ENCODE peak calls at places on chromosomes 13 and 19, in four cellular contexts. P, D, U and T are unnamed samples.

GRCh38 chr13:30026093-30026492 is 175.7 kb upstream of the UBL3 start:
- DNase-seq in D (no peak), P (no peak), U (no peak), T (no peak)

GRCh38 chr19:14536926-14537692 is 7.7 kb downstream of the TECR start:
- DNase-seq in D (peak; percentile 87), P (peak; percentile 72), U (peak; percentile 90), T (peak; percentile 91)

GRCh38 chr13:52850396-52851152 is 2.1 kb upstream of the PCDH8 start:
- DNase-seq in D (peak; percentile 91), P (peak; percentile 72), U (no peak), T (peak; percentile 79)

GRCh38 chr13:36904219-36904618 is 15.8 kb downstream of the SMAD9 start:
- DNase-seq in P (no peak), D (no peak), U (no peak), T (peak; percentile 44)

GRCh38 chr19:4707956-4708650 is 15.5 kb downstream of the DPP9 start:
- DNase-seq in D (no peak), U (no peak), P (peak; percentile 77), T (no peak)

GRCh38 chr19:55090564-55090963 is 14.9 kb downstream of the EPS8L1 start:
- DNase-seq in P (no peak), D (no peak), U (no peak), T (no peak)

GRCh38 chr13:74036373-74036772 is 97.8 kb downstream of the KLF12 start:
- DNase-seq in P (no peak), U (no peak), D (peak; percentile 40), T (no peak)

GRCh38 chr19:47351545-47351944 is 2.4 kb downstream of the DHX34 start:
- DNase-seq in P (no peak), D (no peak), U (peak; percentile 76), T (no peak)

GRCh38 chr19:6062274-6062673 is 48.0 kb downstream of the RFX2 start:
- DNase-seq in D (no peak), U (no peak), P (no peak), T (peak; percentile 73)

GRCh38 chr13:113855012-113855921 is 8.6 kb downstream of the GAS6 start:
- DNase-seq in U (no peak), P (peak; percentile 52), D (no peak), T (peak; percentile 74)

GRCh38 chr19:11781295-11782057 is 14.7 kb downstream of the ZNF441 start:
- DNase-seq in P (no peak), D (no peak), U (no peak), T (no peak)

GRCh38 chr13:110317496-110318195 is 10.6 kb downstream of the COL4A2 start:
- DNase-seq in D (no peak), P (no peak), U (no peak), T (no peak)
- H3K4me1 ChIP-seq in D (peaks cover 5% of the 10 kb centered on the region), P (peaks cover 97% of the 10 kb centered on the region), U (no peaks in the 10 kb centered on the region), T (no peaks in the 10 kb centered on the region)

GRCh38 chr19:48629599-48630288 is 7.4 kb downstream of the DBP start:
- DNase-seq in U (peak; percentile 66), P (peak; percentile 54), D (peak; percentile 79), T (peak; percentile 92)
- H3K4me1 ChIP-seq in U (peaks cover 23% of the 10 kb centered on the region), P (peaks cover 63% of the 10 kb centered on the region), D (peaks cover 44% of the 10 kb centered on the region), T (peaks cover 42% of the 10 kb centered on the region)

DNA sequence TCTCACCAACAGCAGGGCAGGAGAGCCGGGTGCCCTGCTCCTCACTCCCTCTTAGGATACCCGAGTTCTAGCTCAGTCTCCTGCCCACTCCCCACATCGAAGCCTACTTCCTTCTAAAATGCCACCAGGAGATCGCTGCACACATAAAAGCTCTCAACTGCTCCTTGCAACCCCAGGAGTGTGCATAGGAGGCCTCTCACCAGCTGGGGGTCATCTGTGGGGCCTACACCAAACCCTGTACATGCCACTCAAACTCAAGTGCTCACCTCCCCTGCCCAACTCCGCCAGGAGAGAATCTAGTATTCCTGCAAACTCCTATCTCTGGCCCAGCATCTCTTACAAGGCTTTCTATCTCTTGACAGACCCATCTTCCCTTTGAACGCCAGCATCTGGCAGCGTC is 2.8 kb downstream of the SGTA start:
- DNase-seq in D (no peak), P (no peak), U (no peak), T (no peak)
- H3K4me1 ChIP-seq in D (peaks cover 11% of the 10 kb centered on the region), P (peaks cover 96% of the 10 kb centered on the region), U (peaks cover 55% of the 10 kb centered on the region), T (peaks cover 10% of the 10 kb centered on the region)

GRCh38 chr19:17260842-17261325 is 3.7 kb downstream of the USHBP1 start:
- DNase-seq in U (peak; percentile 97), D (peak; percentile 86), P (peak; percentile 78), T (peak; percentile 89)
- H3K4me1 ChIP-seq in U (peaks cover 9% of the 10 kb centered on the region), D (no peaks in the 10 kb centered on the region), P (peaks cover 15% of the 10 kb centered on the region), T (peaks cover 3% of the 10 kb centered on the region)

GRCh38 chr19:2629491-2630351 is 72.8 kb downstream of the GNG7 start:
- DNase-seq in U (no peak), D (no peak), P (no peak), T (no peak)

GRCh38 chr19:2627319-2627829 is 75.1 kb downstream of the GNG7 start:
- DNase-seq in D (peak; percentile 84), P (peak; percentile 77), U (peak; percentile 62), T (no peak)

GRCh38 chr19:2630352-2631001 is 72.0 kb downstream of the GNG7 start:
- DNase-seq in U (no peak), D (no peak), P (no peak), T (no peak)

GRCh38 chr19:2627855-2628254 is 74.6 kb downstream of the GNG7 start:
- DNase-seq in P (no peak), D (no peak), U (no peak), T (no peak)

GRCh38 chr19:2628597-2628996 is 73.9 kb downstream of the GNG7 start:
- DNase-seq in U (no peak), P (no peak), D (no peak), T (no peak)
- H3K4me1 ChIP-seq in U (peaks cover 42% of the 10 kb centered on the region), P (peaks cover 39% of the 10 kb centered on the region), D (no peaks in the 10 kb centered on the region), T (no peaks in the 10 kb centered on the region)

GRCh38 chr19:56114051-56114694 is 6.9 kb downstream of the ZNF787 start:
- DNase-seq in D (no peak), P (no peak), U (no peak), T (no peak)
- H3K4me1 ChIP-seq in D (peaks cover 50% of the 10 kb centered on the region), P (peaks cover 98% of the 10 kb centered on the region), U (peaks cover 51% of the 10 kb centered on the region), T (peaks cover 45% of the 10 kb centered on the region)

GRCh38 chr19:871446-872265 is 12.2 kb downstream of the CFD start:
- DNase-seq in P (no peak), U (no peak), D (no peak), T (no peak)
- H3K4me1 ChIP-seq in P (peaks cover 41% of the 10 kb centered on the region), U (peaks cover 11% of the 10 kb centered on the region), D (no peaks in the 10 kb centered on the region), T (peaks cover 5% of the 10 kb centered on the region)

GRCh38 chr19:1858412-1859081 is 4.8 kb downstream of the KLF16 start:
- DNase-seq in U (peak; percentile 58), P (no peak), D (no peak), T (no peak)
- H3K4me1 ChIP-seq in U (peaks cover 80% of the 10 kb centered on the region), P (peaks cover 90% of the 10 kb centered on the region), D (peaks cover 74% of the 10 kb centered on the region), T (peaks cover 61% of the 10 kb centered on the region)

GRCh38 chr19:32475393-32475792 is 69.8 kb downstream of the DPY19L3 start:
- DNase-seq in U (no peak), D (no peak), P (no peak), T (no peak)
- H3K4me1 ChIP-seq in U (peaks cover 7% of the 10 kb centered on the region), D (no peaks in the 10 kb centered on the region), P (no peaks in the 10 kb centered on the region), T (no peaks in the 10 kb centered on the region)